ENCODE peak calls at places on chromosomes 2 and 18, in eight cellular contexts. U is IMR-90, R is HepG2, W is H1, K is GM12878, Z is HCT116, H is SK-N-SH, L is K562. P is an unnamed sample.
A peak's percentile ranks its signal among the peaks of the same experiment; 100 is the strongest.

GRCh38 chr2:36568533-36569246 is 29.3 kb downstream of the FEZ2 start:
- DNase-seq in R (no peak), Z (no peak), H (no peak), K (no peak), L (no peak), W (no peak), U (peak; percentile 66), P (peak; percentile 43)

GRCh38 chr2:11683966-11684365 is 14.0 kb upstream of the NTSR2 start:
- DNase-seq in L (no peak), H (no peak), K (no peak), Z (no peak), R (no peak), U (no peak), W (no peak), P (no peak)

GRCh38 chr2:160803881-160804280 is 310.3 kb upstream of the RBMS1 start:
- DNase-seq in Z (no peak), R (no peak), L (no peak), H (no peak), K (no peak), W (no peak), U (no peak), P (no peak)

GRCh38 chr2:201233192-201234166 is 26.9 kb upstream of the CASP8 start:
- DNase-seq in L (peak; percentile 80), R (peak; percentile 96), W (peak; percentile 27), U (no peak), Z (peak; percentile 83), K (peak; percentile 91), H (no peak), P (peak; percentile 91)

GRCh38 chr2:241112046-241112445 is 10.0 kb upstream of the MTERF4 start:
- DNase-seq in U (no peak), W (no peak), H (no peak), Z (no peak), R (no peak), L (no peak), K (no peak), P (no peak)

GRCh38 chr18:31626409-31626808 is 34.7 kb downstream of the TTR start:
- DNase-seq in Z (no peak), K (no peak), L (no peak), H (no peak), R (peak; percentile 30), U (no peak), W (no peak), P (no peak)

GRCh38 chr2:187877391-187877790 is 323.2 kb upstream of the TFPI start:
- DNase-seq in R (no peak), H (no peak), Z (no peak), K (no peak), U (no peak), W (no peak), L (no peak), P (no peak)

GRCh38 chr2:112482309-112483046 is 522 bp downstream of the TTL start:
- DNase-seq in U (peak; percentile 42), R (peak; percentile 25), H (peak; percentile 77), K (no peak), W (no peak), L (peak; percentile 49), Z (no peak), P (peak; percentile 54)

GRCh38 chr2:3131636-3132326 is 245.8 kb downstream of the EIPR1 start:
- DNase-seq in R (no peak), W (no peak), U (no peak), K (no peak), H (no peak), Z (no peak), L (no peak), P (no peak)

GRCh38 chr2:199466704-199467461 is 9.1 kb upstream of the SATB2 start:
- DNase-seq in Z (no peak), K (no peak), R (no peak), U (no peak), H (no peak), L (no peak), W (no peak), P (no peak)

GRCh38 chr2:64374686-64375085 is 79.3 kb upstream of the LGALSL start:
- DNase-seq in W (no peak), H (no peak), L (no peak), Z (no peak), K (no peak), R (no peak), U (no peak), P (no peak)

GRCh38 chr2:54512663-54513363 is 56.7 kb downstream of the SPTBN1 start:
- DNase-seq in L (no peak), W (no peak), R (no peak), K (no peak), U (no peak), H (no peak), Z (no peak), P (no peak)

GRCh38 chr2:176418768-176419167 is 149.5 kb downstream of the MTX2 start:
- DNase-seq in K (no peak), U (no peak), Z (no peak), R (no peak), W (no peak), H (no peak), L (no peak), P (no peak)

GRCh38 chr2:55180374-55180773 is 51.7 kb downstream of the CLHC1 start:
- DNase-seq in Z (no peak), R (peak; percentile 59), U (no peak), H (no peak), L (no peak), K (no peak), W (no peak), P (no peak)

GRCh38 chr2:190578158-190579057 is 43.9 kb upstream of the NEMP2 start:
- DNase-seq in L (peak; percentile 50), U (no peak), K (no peak), R (peak; percentile 66), Z (peak; percentile 24), W (no peak), H (no peak), P (peak; percentile 97)

GRCh38 chr2:214630402-214631035 is 179.0 kb downstream of the BARD1 start:
- DNase-seq in K (no peak), Z (no peak), R (no peak), H (no peak), U (peak; percentile 79), W (no peak), L (no peak), P (no peak)

GRCh38 chr18:58321986-58322385 is 278.0 kb downstream of the NEDD4L start:
- DNase-seq in Z (peak; percentile 74), L (peak; percentile 78), W (no peak), H (peak; percentile 78), U (peak; percentile 74), K (no peak), R (peak; percentile 50), P (peak; percentile 66)

GRCh38 chr2:10424916-10425505 is 23.1 kb downstream of the ODC1 start:
- DNase-seq in K (no peak), H (no peak), U (no peak), W (no peak), L (no peak), Z (no peak), R (no peak), P (no peak)

GRCh38 chr2:121004271-121004812 is 268.7 kb downstream of the GLI2 start:
- DNase-seq in L (no peak), R (no peak), H (no peak), Z (no peak), W (no peak), U (no peak), K (no peak), P (no peak)

GRCh38 chr2:146634256-146635068 is 1210.4 kb upstream of the ACVR2A start:
- DNase-seq in R (no peak), H (no peak), K (no peak), L (no peak), W (no peak), Z (peak; percentile 72), U (peak; percentile 81), P (peak; percentile 75)

GRCh38 chr2:109526442-109526970 is 87.3 kb downstream of the SEPTIN10 start:
- DNase-seq in W (no peak), H (no peak), R (no peak), K (no peak), Z (no peak), L (no peak), U (no peak), P (no peak)

GRCh38 chr2:223860809-223861738 is 23.7 kb upstream of the AP1S3 start:
- DNase-seq in L (no peak), W (no peak), R (peak; percentile 97), U (peak; percentile 77), H (no peak), K (no peak), Z (peak; percentile 82), P (peak; percentile 85)

GRCh38 chr2:134982603-134983002 is 64.0 kb downstream of the CCNT2 start:
- DNase-seq in W (no peak), H (no peak), L (no peak), Z (no peak), U (no peak), K (no peak), R (no peak), P (no peak)

GRCh38 chr18:63238711-63239110 is 80.9 kb downstream of the BCL2 start:
- DNase-seq in R (no peak), Z (no peak), H (no peak), W (peak; percentile 17), U (no peak), K (no peak), L (no peak), P (no peak)

DNA sequence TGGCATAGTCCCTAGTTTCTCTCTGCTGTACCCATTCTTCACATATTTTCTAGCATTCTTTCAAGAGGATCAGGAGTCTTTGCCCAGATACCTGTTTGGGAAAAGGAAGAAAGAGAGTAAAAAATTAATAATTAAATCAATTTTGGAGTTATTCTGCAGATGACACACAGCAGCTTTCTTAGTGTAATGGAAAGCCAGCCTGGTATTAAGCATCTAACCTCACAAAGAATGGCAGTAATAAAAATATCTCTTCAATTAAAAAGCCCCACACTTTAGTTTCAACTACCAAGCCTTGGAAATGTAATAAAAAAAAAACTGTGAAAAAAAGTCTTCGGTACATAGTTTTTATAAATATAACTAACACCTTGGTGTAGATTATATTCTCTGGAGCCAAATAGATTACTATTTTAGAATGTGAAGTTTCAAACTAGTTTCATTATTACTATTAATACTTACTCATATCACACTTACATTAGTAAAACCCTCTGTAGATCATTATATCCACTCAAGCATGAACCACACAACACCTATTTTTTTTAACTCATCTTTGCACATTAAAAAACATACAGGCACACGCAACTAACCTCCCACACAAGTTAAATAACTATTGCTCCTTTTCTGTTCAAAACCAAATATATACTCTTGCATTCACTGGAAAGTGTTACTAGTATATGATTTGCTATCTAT is 90.9 kb downstream of the GPD2 start:
- DNase-seq in K (no peak), Z (no peak), U (no peak), R (no peak), H (no peak), L (no peak), W (no peak), P (no peak)
- TF ChIP-seq RAD21 in K (no peak), Z (no peak), U (no peak), R (no peak), H (no peak), L (no peak), W (no peak), P (no peak)

GRCh38 chr2:170716851-170717598 is 1.9 kb downstream of the SP5 start:
- DNase-seq in H (peak; percentile 90), W (peak; percentile 58), K (no peak), U (peak; percentile 5), Z (no peak), L (no peak), R (peak; percentile 69), P (peak; percentile 56)
- TF ChIP-seq RAD21 in H (peak; percentile 30), W (peak; percentile 59), K (no peak), U (no peak), Z (no peak), L (no peak), R (peak; percentile 94), P (peak; percentile 23)

GRCh38 chr18:76764296-76764901 is 58.0 kb upstream of the ZNF236 start:
- DNase-seq in Z (no peak), U (no peak), W (no peak), L (no peak), R (no peak), K (no peak), H (no peak), P (no peak)
- TF ChIP-seq RAD21 in Z (no peak), U (no peak), W (no peak), L (no peak), R (no peak), K (no peak), H (no peak), P (no peak)

GRCh38 chr18:72772916-72773315 is 94.9 kb downstream of the NETO1 start:
- DNase-seq in R (no peak), U (no peak), W (no peak), Z (no peak), K (no peak), H (no peak), L (no peak), P (no peak)
- TF ChIP-seq RAD21 in R (no peak), U (no peak), W (no peak), Z (no peak), K (no peak), H (no peak), L (no peak), P (no peak)

P was measured in A549.